ENCODE peak calls at places on chromosome 15, in ten cellular contexts. B, J, X, T, U, W, I, K, F and H are unnamed samples.
A peak's percentile ranks its signal among the peaks of the same experiment; 100 is the strongest.

GRCh38 chr15:25900901-25901300 is 37.8 kb upstream of the ATP10A start:
- DNase-seq in B (no peak), F (no peak), U (no peak), T (no peak), X (no peak), I (no peak), J (no peak), W (peak; percentile 85), K (no peak), H (no peak)

GRCh38 chr15:70703483-70703882 is 59.9 kb downstream of the UACA start:
- DNase-seq in J (no peak), F (no peak), K (no peak), T (no peak), I (no peak), B (no peak), X (no peak), W (peak; percentile 54), U (no peak), H (no peak)

GRCh38 chr15:92715753-92716152 is 60.2 kb upstream of the FAM174B start:
- DNase-seq in B (no peak), U (no peak), J (no peak), I (no peak), X (no peak), W (peak; percentile 26), T (no peak), K (no peak), F (no peak), H (no peak)

GRCh38 chr15:33871911-33872760 is 96.2 kb upstream of the CHRM5 start:
- DNase-seq in K (no peak), B (no peak), T (no peak), X (no peak), F (no peak), J (no peak), I (no peak), W (no peak), U (no peak), H (no peak)

GRCh38 chr15:79314186-79314585 is 3.3 kb downstream of the TMED3 start:
- DNase-seq in X (no peak), F (no peak), T (no peak), I (no peak), J (no peak), B (no peak), K (no peak), U (no peak), W (no peak), H (no peak)

GRCh38 chr15:38243278-38243677 is 9.4 kb upstream of the SPRED1 start:
- DNase-seq in U (no peak), X (no peak), T (no peak), B (no peak), I (no peak), J (no peak), K (no peak), F (no peak), W (no peak), H (no peak)

GRCh38 chr15:100601628-100602063 is 338 bp downstream of the LINS1 start:
- DNase-seq in F (no peak), X (peak; percentile 56), K (no peak), W (no peak), I (no peak), T (no peak), J (peak; percentile 16), B (no peak), U (no peak), H (no peak)

GRCh38 chr15:49079340-49080039 is 33.2 kb upstream of the SECISBP2L start:
- DNase-seq in U (no peak), W (no peak), I (no peak), T (no peak), F (no peak), X (peak; percentile 2), J (no peak), K (no peak), B (no peak), H (no peak)

GRCh38 chr15:97443101-97443500 is 517.4 kb upstream of the ARRDC4 start:
- DNase-seq in F (no peak), I (no peak), J (no peak), X (no peak), K (no peak), W (no peak), T (no peak), B (no peak), U (no peak), H (no peak)

GRCh38 chr15:76467136-76467535 is 130.6 kb downstream of the ISL2 start:
- DNase-seq in J (no peak), T (no peak), I (no peak), B (no peak), K (no peak), F (no peak), W (no peak), U (no peak), X (no peak), H (no peak)

GRCh38 chr15:32096867-32097266 is 66.6 kb downstream of the CHRNA7 start:
- DNase-seq in F (no peak), K (no peak), U (no peak), X (peak; percentile 29), T (no peak), B (no peak), J (no peak), W (no peak), I (no peak), H (no peak)

GRCh38 chr15:67547836-67548531 is 5.5 kb downstream of the MAP2K5 start:
- DNase-seq in X (no peak), B (no peak), T (no peak), F (no peak), I (no peak), U (no peak), K (no peak), J (no peak), W (peak; percentile 18), H (no peak)

GRCh38 chr15:74170845-74171578 is 2.5 kb upstream of the ISLR start:
- DNase-seq in F (no peak), T (no peak), K (no peak), U (no peak), J (no peak), B (no peak), X (no peak), W (no peak), I (no peak), H (no peak)

GRCh38 chr15:99416191-99417188 is 149.3 kb upstream of the MEF2A start:
- DNase-seq in I (no peak), K (no peak), F (no peak), X (no peak), B (no peak), J (no peak), T (no peak), U (no peak), W (no peak), H (peak; percentile 2)

GRCh38 chr15:42921049-42921731 is 612 bp upstream of the TTBK2 start:
- DNase-seq in W (no peak), X (no peak), B (no peak), F (no peak), J (peak; percentile 39), K (peak; percentile 26), T (peak; percentile 26), U (peak; percentile 71), I (peak; percentile 17), H (peak; percentile 32)